ENCODE peak calls at places on chromosomes 11 and 22, in four cellular contexts. V is Panc1, M is GM12878, Z is HCT116. F is an unnamed sample.

GRCh38 chr11:12719221-12719620 is 45.0 kb downstream of the TEAD1 start:
- ATAC-seq in V (peak; percentile 46), M (no peak), Z (no peak), F (no peak)

GRCh38 chr22:37632174-37633081 is 7.0 kb upstream of the SH3BP1 start:
- ATAC-seq in V (no peak), M (peak; percentile 2), Z (no peak), F (no peak)

GRCh38 chr11:19573666-19574065 is 139.0 kb upstream of the NAV2 start:
- ATAC-seq in V (no peak), M (no peak), Z (no peak), F (no peak)

GRCh38 chr11:36109850-36110606 is 166.2 kb downstream of the LDLRAD3 start:
- ATAC-seq in V (peak; percentile 58), M (peak; percentile 69), Z (no peak), F (no peak)

GRCh38 chr11:13105237-13105844 is 96.2 kb downstream of the RASSF10 start:
- ATAC-seq in V (no peak), M (peak; percentile 77), Z (no peak), F (no peak)

GRCh38 chr22:17159504-17159951 is 451 bp upstream of the HDHD5 start:
- ATAC-seq in V (peak; percentile 46), M (peak; percentile 49), Z (peak; percentile 65), F (peak; percentile 35)

GRCh38 chr11:13287026-13287425 is 9.4 kb downstream of the BMAL1 start:
- ATAC-seq in V (no peak), M (peak; percentile 69), Z (no peak), F (no peak)

GRCh38 chr11:12494699-12495098 is 117.3 kb downstream of the PARVA start:
- ATAC-seq in V (no peak), M (no peak), Z (no peak), F (no peak)

GRCh38 chr11:130782361-130783221 is 133.7 kb downstream of the SNX19 start:
- ATAC-seq in V (no peak), M (no peak), Z (no peak), F (peak; percentile 71)

GRCh38 chr11:122670131-122670530 is 14.6 kb downstream of the UBASH3B start:
- ATAC-seq in V (no peak), M (no peak), Z (no peak), F (no peak)

GRCh38 chr11:14041040-14041439 is 78.5 kb downstream of the SPON1 start:
- ATAC-seq in V (no peak), M (no peak), Z (peak; percentile 87), F (no peak)

GRCh38 chr11:12239396-12240298 is 129.3 kb downstream of the MICAL2 start:
- ATAC-seq in V (no peak), M (no peak), Z (no peak), F (no peak)

GRCh38 chr11:14687943-14688627 is 44.5 kb downstream of the PDE3B start:
- ATAC-seq in V (no peak), M (no peak), Z (no peak), F (no peak)

GRCh38 chr22:35921777-35922176 is 106.8 kb downstream of the RBFOX2 start:
- ATAC-seq in V (peak; percentile 99), M (peak; percentile 87), Z (peak; percentile 99), F (peak; percentile 94)

GRCh38 chr11:26105762-26106423 is 226.0 kb upstream of the ANO3 start:
- ATAC-seq in V (no peak), M (no peak), Z (no peak), F (no peak)

GRCh38 chr22:41780714-41781507 is 19.6 kb upstream of the CCDC134 start:
- ATAC-seq in V (no peak), M (peak; percentile 97), Z (no peak), F (peak; percentile 68)

GRCh38 chr11:32002311-32002710 is 88.6 kb upstream of the RCN1 start:
- ATAC-seq in V (no peak), M (no peak), Z (no peak), F (no peak)

GRCh38 chr11:61756452-61757212 is 4.2 kb downstream of the MYRF start:
- ATAC-seq in V (no peak), M (peak; percentile 85), Z (peak; percentile 66), F (no peak)
- H3K4me1 ChIP-seq in V (peaks cover 5% of the 10 kb centered on the region), M (peaks cover 8% of the 10 kb centered on the region), Z (peaks cover 38% of the 10 kb centered on the region), F (peaks cover 7% of the 10 kb centered on the region)

GRCh38 chr11:3049430-3050243 is 7.6 kb downstream of the CARS1 start:
- ATAC-seq in V (peak; percentile 88), M (peak; percentile 97), Z (peak; percentile 94), F (peak; percentile 93)

GRCh38 chr11:3050386-3051325 is 6.6 kb downstream of the CARS1 start:
- ATAC-seq in V (peak; percentile 4), M (no peak), Z (no peak), F (no peak)

GRCh38 chr11:3052567-3052966 is 4.7 kb downstream of the CARS1 start:
- ATAC-seq in V (no peak), M (no peak), Z (no peak), F (no peak)

GRCh38 chr11:3051435-3052108 is 5.7 kb downstream of the CARS1 start:
- ATAC-seq in V (no peak), M (no peak), Z (no peak), F (no peak)

DNA sequence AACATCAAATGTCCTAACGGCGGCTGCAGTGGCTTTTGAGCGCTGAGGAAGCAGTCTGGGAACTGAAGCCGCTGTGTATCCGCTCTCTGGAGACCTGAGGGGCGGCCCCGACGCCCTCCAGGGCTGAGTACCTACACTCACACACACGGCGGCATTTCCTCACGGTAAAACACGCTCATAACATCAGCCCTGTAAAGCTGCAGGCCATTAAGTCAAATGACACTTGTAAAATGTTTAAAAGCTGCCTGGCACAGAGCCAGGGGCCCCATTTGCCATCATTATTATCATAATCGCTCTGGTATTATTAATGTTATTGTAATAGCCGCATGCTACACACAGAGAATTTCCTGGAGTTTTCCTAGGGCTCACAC is 5.1 kb downstream of the CARS1 start:
- ATAC-seq in V (no peak), M (peak; percentile 26), Z (no peak), F (no peak)
- TF ChIP-seq POLR2AphosphoS5 in V (peak; percentile 40), M (no peak), Z (no peak), F (no peak)

DNA sequence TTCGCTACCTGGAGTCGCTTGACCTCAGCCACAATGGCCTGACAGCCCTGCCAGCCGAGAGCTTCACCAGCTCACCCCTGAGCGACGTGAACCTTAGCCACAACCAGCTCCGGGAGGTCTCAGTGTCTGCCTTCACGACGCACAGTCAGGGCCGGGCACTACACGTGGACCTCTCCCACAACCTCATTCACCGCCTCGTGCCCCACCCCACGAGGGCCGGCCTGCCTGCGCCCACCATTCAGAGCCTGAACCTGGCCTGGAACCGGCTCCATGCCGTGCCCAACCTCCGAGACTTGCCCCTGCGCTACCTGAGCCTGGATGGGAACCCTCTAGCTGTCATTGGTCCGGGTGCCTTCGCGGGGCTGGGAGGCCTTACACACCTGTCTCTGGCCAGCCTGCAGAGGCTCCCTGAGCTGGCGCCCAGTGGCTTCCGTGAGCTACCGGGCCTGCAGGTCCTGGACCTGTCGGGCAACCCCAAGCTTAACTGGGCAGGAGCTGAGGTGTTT is 12.8 kb downstream of the TSKU start:
- ATAC-seq in V (no peak), M (no peak), Z (no peak), F (no peak)
- H3K4me1 ChIP-seq in V (peaks cover 6% of the 10 kb centered on the region), M (no peaks in the 10 kb centered on the region), Z (peaks cover 7% of the 10 kb centered on the region), F (no peaks in the 10 kb centered on the region)

GRCh38 chr11:119417726-119418540 is 5.0 kb downstream of the THY1 start:
- ATAC-seq in V (no peak), M (no peak), Z (no peak), F (no peak)

GRCh38 chr11:119418759-119419158 is 4.2 kb downstream of the THY1 start:
- ATAC-seq in V (no peak), M (no peak), Z (no peak), F (no peak)

GRCh38 chr11:119415517-119415916 is 7.5 kb downstream of the THY1 start:
- ATAC-seq in V (no peak), M (peak; percentile 24), Z (no peak), F (no peak)

GRCh38 chr11:119415966-119416365 is 7.0 kb downstream of the THY1 start:
- ATAC-seq in V (no peak), M (peak; percentile 60), Z (no peak), F (no peak)

GRCh38 chr11:119416606-119417580 is 6.1 kb downstream of the THY1 start:
- ATAC-seq in V (peak; percentile 4), M (no peak), Z (no peak), F (no peak)
- TF ChIP-seq POLR2AphosphoS5 in V (no peak), M (no peak), Z (no peak), F (no peak)

F was measured in gastroesophageal sphincter.